ENCODE peak calls at places on chromosome 12, in five cellular contexts. One of them, this sample, is unnamed.

GRCh38 chr12:99146730-99147129 is 500.8 kb upstream of the GARIN6 start:
- DNase-seq in CD8-positive, alpha-beta T cell: no peak
- DNase-seq in naive thymus-derived CD4-positive, alpha-beta T cell: no peak
- DNase-seq in upper lobe of right lung: no peak
- DNase-seq in immature natural killer cell: no peak
- DNase-seq in this sample: no peak

GRCh38 chr12:14950982-14951746 is 10.2 kb downstream of the ARHGDIB start:
- DNase-seq in naive thymus-derived CD4-positive, alpha-beta T cell: no peak
- DNase-seq in upper lobe of right lung: no peak
- DNase-seq in immature natural killer cell: no peak
- DNase-seq in CD8-positive, alpha-beta T cell: no peak
- DNase-seq in this sample: no peak

GRCh38 chr12:22275847-22276246 is 58.7 kb downstream of the ST8SIA1 start:
- DNase-seq in upper lobe of right lung: peak; percentile 70
- DNase-seq in CD8-positive, alpha-beta T cell: no peak
- DNase-seq in immature natural killer cell: no peak
- DNase-seq in naive thymus-derived CD4-positive, alpha-beta T cell: no peak
- DNase-seq in this sample: peak; percentile 58

GRCh38 chr12:67909091-67909531 is 80.1 kb upstream of the IFNG-AS1 start:
- DNase-seq in upper lobe of right lung: no peak
- DNase-seq in immature natural killer cell: no peak
- DNase-seq in naive thymus-derived CD4-positive, alpha-beta T cell: no peak
- DNase-seq in CD8-positive, alpha-beta T cell: no peak
- DNase-seq in this sample: no peak

GRCh38 chr12:111557271-111558106 is 41.6 kb downstream of the ATXN2 start:
- DNase-seq in naive thymus-derived CD4-positive, alpha-beta T cell: no peak
- DNase-seq in immature natural killer cell: no peak
- DNase-seq in CD8-positive, alpha-beta T cell: no peak
- DNase-seq in upper lobe of right lung: no peak
- DNase-seq in this sample: no peak

GRCh38 chr12:25792031-25792430 is 166.5 kb upstream of the RASSF8 start:
- DNase-seq in upper lobe of right lung: no peak
- DNase-seq in CD8-positive, alpha-beta T cell: no peak
- DNase-seq in naive thymus-derived CD4-positive, alpha-beta T cell: no peak
- DNase-seq in immature natural killer cell: no peak
- DNase-seq in this sample: no peak

GRCh38 chr12:124898200-124898950 is 16.1 kb downstream of the UBC start:
- DNase-seq in upper lobe of right lung: peak; percentile 74
- DNase-seq in CD8-positive, alpha-beta T cell: peak; percentile 54
- DNase-seq in naive thymus-derived CD4-positive, alpha-beta T cell: peak; percentile 72
- DNase-seq in immature natural killer cell: peak; percentile 42
- DNase-seq in this sample: peak; percentile 40

GRCh38 chr12:13028825-13029570 is 15.2 kb upstream of the FAM234B start:
- DNase-seq in immature natural killer cell: no peak
- DNase-seq in CD8-positive, alpha-beta T cell: no peak
- DNase-seq in upper lobe of right lung: no peak
- DNase-seq in naive thymus-derived CD4-positive, alpha-beta T cell: no peak
- DNase-seq in this sample: no peak

GRCh38 chr12:62915130-62915529 is 19.8 kb downstream of the PPM1H start:
- DNase-seq in CD8-positive, alpha-beta T cell: no peak
- DNase-seq in naive thymus-derived CD4-positive, alpha-beta T cell: no peak
- DNase-seq in upper lobe of right lung: no peak
- DNase-seq in immature natural killer cell: no peak
- DNase-seq in this sample: no peak

GRCh38 chr12:121800694-121801600 is 2.9 kb upstream of the SETD1B start:
- DNase-seq in naive thymus-derived CD4-positive, alpha-beta T cell: peak; percentile 70
- DNase-seq in immature natural killer cell: peak; percentile 81
- DNase-seq in CD8-positive, alpha-beta T cell: no peak
- DNase-seq in upper lobe of right lung: peak; percentile 86
- DNase-seq in this sample: peak; percentile 75

GRCh38 chr12:47376937-47377336 is 297.2 kb upstream of the AMIGO2 start:
- DNase-seq in upper lobe of right lung: no peak
- DNase-seq in immature natural killer cell: no peak
- DNase-seq in naive thymus-derived CD4-positive, alpha-beta T cell: no peak
- DNase-seq in CD8-positive, alpha-beta T cell: no peak
- DNase-seq in this sample: no peak

GRCh38 chr12:91866566-91866965 is 279.1 kb downstream of the BTG1 start:
- DNase-seq in immature natural killer cell: no peak
- DNase-seq in upper lobe of right lung: no peak
- DNase-seq in CD8-positive, alpha-beta T cell: no peak
- DNase-seq in naive thymus-derived CD4-positive, alpha-beta T cell: no peak
- DNase-seq in this sample: no peak

GRCh38 chr12:25578739-25579138 is 25.7 kb upstream of the LMNTD1 start:
- DNase-seq in immature natural killer cell: no peak
- DNase-seq in upper lobe of right lung: no peak
- DNase-seq in naive thymus-derived CD4-positive, alpha-beta T cell: no peak
- DNase-seq in CD8-positive, alpha-beta T cell: no peak
- DNase-seq in this sample: no peak

This sample was measured in prostate gland.